ENCODE peak calls at places on chromosomes 1 and 21, in nine cellular contexts. Z, E, V, A, F, Y, O, S and K are unnamed samples.

GRCh38 chr1:74426208-74426932 is 86.0 kb downstream of the LRRC53 start:
- DNase-seq in Z (peak; percentile 27), E (no peak), V (no peak), A (no peak), F (no peak), Y (no peak), O (no peak), S (no peak), K (no peak)

GRCh38 chr1:154448271-154448905 is 43.2 kb downstream of the IL6R start:
- DNase-seq in Z (no peak), E (no peak), V (no peak), A (no peak), F (no peak), Y (no peak), O (no peak), S (no peak), K (no peak)

GRCh38 chr1:207024202-207025143 is 8.1 kb downstream of the C1orf116 start:
- DNase-seq in Z (no peak), E (no peak), V (no peak), A (no peak), F (peak; percentile 42), Y (no peak), O (no peak), S (no peak), K (no peak)

GRCh38 chr21:38925923-38926322 is 120.2 kb downstream of the ETS2 start:
- DNase-seq in Z (no peak), E (no peak), V (peak; percentile 65), A (peak; percentile 76), F (no peak), Y (peak; percentile 90), O (peak; percentile 92), S (no peak), K (peak; percentile 69)

GRCh38 chr1:232780354-232780753 is 24.9 kb upstream of the MAP10 start:
- DNase-seq in Z (no peak), E (no peak), V (no peak), A (no peak), F (no peak), Y (no peak), O (no peak), S (no peak), K (no peak)

GRCh38 chr1:62484824-62485468 is 48.1 kb downstream of the USP1 start:
- DNase-seq in Z (no peak), E (no peak), V (no peak), A (no peak), F (no peak), Y (no peak), O (no peak), S (no peak), K (no peak)

GRCh38 chr21:31117046-31117916 is 79.0 kb upstream of the KRTAP19-8 start:
- DNase-seq in Z (no peak), E (no peak), V (no peak), A (peak; percentile 8), F (no peak), Y (peak; percentile 27), O (no peak), S (no peak), K (no peak)

GRCh38 chr1:167165948-167166702 is 54.6 kb upstream of the POU2F1 start:
- DNase-seq in Z (no peak), E (peak; percentile 46), V (no peak), A (no peak), F (no peak), Y (no peak), O (no peak), S (peak; percentile 84), K (no peak)

GRCh38 chr21:45260191-45260795 is 27.4 kb downstream of the POFUT2 start:
- DNase-seq in Z (no peak), E (no peak), V (no peak), A (no peak), F (no peak), Y (no peak), O (no peak), S (no peak), K (no peak)

GRCh38 chr1:18344755-18345154 is 136.0 kb upstream of the KLHDC7A start:
- DNase-seq in Z (no peak), E (no peak), V (no peak), A (no peak), F (no peak), Y (no peak), O (no peak), S (no peak), K (no peak)

GRCh38 chr1:222168621-222169020 is 379.3 kb downstream of the HHIPL2 start:
- DNase-seq in Z (no peak), E (no peak), V (no peak), A (no peak), F (no peak), Y (no peak), O (no peak), S (no peak), K (no peak)

DNA sequence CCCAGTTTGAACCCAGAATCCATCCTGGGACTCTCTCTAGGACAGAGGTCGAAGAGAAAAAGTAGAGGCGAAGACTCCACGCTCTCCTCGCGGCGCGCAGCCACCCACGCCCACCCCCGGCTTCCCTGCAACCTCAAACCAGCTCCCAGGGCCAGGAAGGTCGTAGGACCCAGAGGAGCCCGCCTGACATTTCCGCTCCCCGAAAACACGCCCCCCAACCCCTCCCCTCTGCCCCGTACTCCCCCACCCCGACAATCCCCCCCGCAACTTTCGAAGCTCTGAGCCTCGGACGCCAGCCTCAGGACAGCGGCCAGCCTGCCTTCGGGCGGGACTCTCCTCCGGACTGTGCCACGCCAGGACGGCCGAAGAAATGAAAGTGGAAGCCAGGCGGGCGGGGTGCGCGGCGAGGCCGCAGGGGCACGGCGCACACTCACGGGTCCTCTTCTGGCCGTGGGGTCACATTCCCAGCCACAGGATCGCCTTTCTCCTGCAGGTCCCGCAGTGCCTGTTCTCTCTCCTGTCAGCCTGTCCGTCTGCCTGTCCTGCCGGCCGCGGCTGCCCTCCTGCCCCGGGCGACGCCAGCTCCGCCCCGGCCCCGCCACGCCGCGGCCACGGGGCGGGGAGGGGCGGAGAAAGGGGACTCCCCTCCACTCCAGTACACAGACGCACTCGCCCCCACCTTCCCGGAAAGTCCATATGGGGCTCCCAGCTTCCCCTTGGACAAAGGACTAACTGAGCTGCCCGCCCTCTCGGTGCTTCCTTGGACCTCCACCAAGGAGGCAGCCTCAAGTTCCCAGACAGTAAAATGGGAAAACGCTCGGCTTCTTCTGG is at the start of gene MOB3C:
- DNase-seq in Z (peak; percentile 55), E (peak; percentile 39), V (no peak), A (no peak), F (no peak), Y (peak; percentile 67), O (peak; percentile 93), S (peak; percentile 63), K (peak; percentile 86)
- TF ChIP-seq CTCF in Z (no peak), E (no peak), V (no peak), A (no peak), F (no peak), Y (peak; percentile 10), O (no peak), S (no peak), K (no peak)

GRCh38 chr1:156752843-156753486 is 1.5 kb upstream of the HDGF start:
- DNase-seq in Z (no peak), E (no peak), V (no peak), A (no peak), F (peak; percentile 45), Y (peak; percentile 53), O (no peak), S (no peak), K (no peak)

GRCh38 chr1:156750191-156750931 is 1.1 kb downstream of the HDGF start:
- DNase-seq in Z (peak; percentile 85), E (no peak), V (no peak), A (no peak), F (peak; percentile 78), Y (no peak), O (peak; percentile 86), S (no peak), K (no peak)

GRCh38 chr1:156751724-156752481 is 428 bp upstream of the HDGF start:
- DNase-seq in Z (peak; percentile 99), E (peak; percentile 90), V (peak; percentile 85), A (peak; percentile 66), F (peak; percentile 94), Y (peak; percentile 94), O (peak; percentile 99), S (peak; percentile 95), K (peak; percentile 99)

GRCh38 chr1:156749429-156750118 is 1.9 kb downstream of the HDGF start:
- DNase-seq in Z (no peak), E (no peak), V (no peak), A (no peak), F (peak; percentile 76), Y (no peak), O (no peak), S (no peak), K (no peak)

DNA sequence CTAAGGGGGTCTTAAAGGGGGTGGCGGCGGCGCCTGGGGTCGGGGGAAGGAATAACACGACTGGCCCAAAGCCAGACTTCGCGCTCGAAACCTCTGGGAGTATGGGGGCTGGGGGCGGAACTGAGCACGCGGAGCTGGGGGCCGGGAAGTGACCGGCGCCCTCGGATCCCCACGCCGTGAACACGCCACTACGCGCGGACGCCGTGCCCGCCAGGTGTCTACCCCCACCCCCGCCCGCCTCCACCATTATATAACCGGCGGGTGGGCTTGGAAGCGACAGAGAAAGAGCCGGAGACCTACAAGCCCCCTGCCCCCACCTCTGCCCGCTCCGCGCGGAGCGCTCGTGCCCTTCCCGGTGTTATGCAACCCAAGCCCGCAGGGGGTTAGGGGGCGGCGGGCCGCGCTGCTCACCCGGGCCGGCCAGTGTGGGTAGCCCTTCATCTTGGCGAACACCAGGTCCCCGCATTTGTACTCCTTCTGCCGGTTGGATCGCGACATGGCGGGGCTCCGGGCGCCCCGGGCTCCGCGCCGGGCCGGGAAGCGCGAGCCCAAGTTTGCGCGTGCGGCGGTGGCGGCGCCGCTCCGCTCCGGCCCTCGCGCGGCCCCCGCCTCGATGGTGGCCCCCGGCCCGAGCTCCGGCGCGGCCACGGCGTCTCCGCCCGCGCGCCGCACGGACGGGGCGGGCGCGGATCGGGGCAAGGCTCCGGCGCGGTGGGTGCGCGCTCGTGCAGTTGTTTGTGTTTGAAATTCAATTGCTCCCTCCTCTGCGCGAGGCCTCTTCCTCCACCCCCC is at the start of gene HDGF:
- DNase-seq in Z (peak; percentile 52), E (peak; percentile 55), V (no peak), A (no peak), F (peak; percentile 67), Y (no peak), O (peak; percentile 91), S (peak; percentile 61), K (peak; percentile 47)
- TF ChIP-seq CTCF in Z (no peak), E (no peak), V (no peak), A (no peak), F (no peak), Y (peak; percentile 11), O (no peak), S (no peak), K (no peak)

DNA sequence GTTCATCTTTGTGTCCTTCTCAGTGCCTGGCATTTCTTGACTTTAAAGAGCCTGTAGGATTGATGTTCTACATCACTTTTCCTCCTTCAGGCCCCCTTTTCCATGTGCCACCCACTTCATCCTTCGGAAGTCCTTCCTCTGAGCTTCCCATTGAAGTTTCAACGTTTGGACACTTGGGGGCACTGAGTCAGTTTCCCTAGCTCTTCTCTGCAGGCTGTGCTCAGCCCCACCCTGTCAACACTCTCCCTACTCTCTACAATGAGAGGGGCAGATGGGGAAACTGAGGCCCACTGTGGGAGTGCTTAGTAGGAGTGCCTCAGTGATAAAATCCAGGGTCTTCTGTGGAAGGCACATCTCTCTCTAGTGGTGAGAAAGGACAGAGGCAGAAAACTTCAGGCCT is 11.9 kb downstream of the KCNJ10 start:
- DNase-seq in Z (no peak), E (no peak), V (no peak), A (no peak), F (no peak), Y (no peak), O (no peak), S (no peak), K (no peak)
- TF ChIP-seq CTCF in Z (peak; percentile 34), E (peak; percentile 23), V (peak; percentile 18), A (peak; percentile 50), F (no peak), Y (peak; percentile 63), O (no peak), S (no peak), K (peak; percentile 63)

GRCh38 chr21:46458315-46459023 is at the start of gene DIP2A:
- DNase-seq in Z (peak; percentile 100), E (peak; percentile 88), V (peak; percentile 82), A (peak; percentile 78), F (peak; percentile 95), Y (peak; percentile 95), O (peak; percentile 99), S (peak; percentile 94), K (peak; percentile 93)
- TF ChIP-seq CTCF in Z (no peak), E (no peak), V (no peak), A (no peak), F (no peak), Y (no peak), O (no peak), S (no peak), K (peak; percentile 36)